ENCODE peak calls at places on chromosome 9, in six cellular contexts. W is lung, A is cardiac muscle cell, E is tibial nerve, Q is psoas muscle, O is GM12878. K is an unnamed sample. For H3K9me3 and H3K4me1, the result is how much of the 10 kb centered on the place peaks cover.

GRCh38 chr9:125312411-125312810 is 50.8 kb downstream of the GAPVD1 start:
- DNase-seq in W (no peak), A (no peak), E (no peak), Q (no peak), O (no peak), K (no peak)

GRCh38 chr9:121581775-121582600 is 69.4 kb upstream of the DAB2IP start:
- DNase-seq in W (no peak), A (no peak), E (no peak), Q (no peak), O (no peak), K (no peak)

GRCh38 chr9:123314617-123315016 is 41.4 kb upstream of the CRB2 start:
- DNase-seq in W (no peak), A (no peak), E (no peak), Q (no peak), O (no peak), K (no peak)

GRCh38 chr9:1869843-1870242 is 145.3 kb upstream of the SMARCA2 start:
- DNase-seq in W (peak), A (peak), E (no peak), Q (no peak), O (no peak), K (no peak)

GRCh38 chr9:90290716-90291485 is 351.7 kb downstream of the DIRAS2 start:
- DNase-seq in W (no peak), A (no peak), E (no peak), Q (no peak), O (no peak), K (no peak)

GRCh38 chr9:76415731-76416130 is 21.5 kb upstream of the RFK start:
- DNase-seq in W (no peak), A (no peak), E (no peak), Q (no peak), O (no peak), K (no peak)

GRCh38 chr9:109751253-109751652 is 28.7 kb upstream of the PALM2AKAP2 start:
- DNase-seq in W (no peak), A (no peak), E (no peak), Q (no peak), O (no peak), K (no peak)

GRCh38 chr9:75810063-75810462 is 80.4 kb upstream of the PCSK5 start:
- DNase-seq in W (no peak), A (no peak), E (no peak), Q (no peak), O (no peak), K (no peak)

GRCh38 chr9:131747352-131747751 is 7.5 kb upstream of the RAPGEF1 start:
- DNase-seq in W (no peak), A (peak), E (no peak), Q (no peak), O (no peak), K (no peak)

GRCh38 chr9:92724528-92725265 is 39.9 kb downstream of the BICD2 start:
- DNase-seq in W (peak), A (no peak), E (no peak), Q (no peak), O (no peak), K (no peak)

GRCh38 chr9:87447547-87448432 is 49.9 kb upstream of the DAPK1 start:
- DNase-seq in W (no peak), A (no peak), E (no peak), Q (no peak), O (no peak), K (no peak)

GRCh38 chr9:86546712-86547111 is 192.5 kb upstream of the TUT7 start:
- DNase-seq in W (no peak), A (no peak), E (no peak), Q (peak), O (no peak), K (no peak)

GRCh38 chr9:89022902-89023301 is 31.6 kb downstream of the S1PR3 start:
- DNase-seq in W (peak), A (peak), E (no peak), Q (no peak), O (no peak), K (peak)

GRCh38 chr9:80059979-80060378 is 488.2 kb downstream of the TLE4 start:
- DNase-seq in W (no peak), A (no peak), E (no peak), Q (no peak), O (no peak), K (no peak)

GRCh38 chr9:121390372-121390771 is 20.3 kb upstream of the STOM start:
- DNase-seq in W (no peak), A (no peak), E (no peak), Q (no peak), O (no peak), K (no peak)

GRCh38 chr9:124206391-124206790 is 51.4 kb upstream of the NEK6 start:
- DNase-seq in W (no peak), A (no peak), E (no peak), Q (no peak), O (no peak), K (no peak)

GRCh38 chr9:93452710-93453046 is 703 bp downstream of the FAM120AOS start:
- DNase-seq in W (no peak), A (peak), E (no peak), Q (no peak), O (no peak), K (no peak)

GRCh38 chr9:4725706-4726442 is 15.1 kb downstream of the AK3 start:
- DNase-seq in W (no peak), A (no peak), E (no peak), Q (no peak), O (no peak), K (no peak)

GRCh38 chr9:91991621-91992435 is 41.8 kb upstream of the ROR2 start:
- DNase-seq in W (no peak), A (no peak), E (no peak), Q (no peak), O (no peak), K (peak)

GRCh38 chr9:83154087-83154736 is 91.3 kb upstream of the RASEF start:
- DNase-seq in W (peak), A (no peak), E (no peak), Q (no peak), O (peak), K (no peak)

GRCh38 chr9:33498387-33498786 is 24.7 kb upstream of the NOL6 start:
- DNase-seq in W (no peak), A (no peak), E (no peak), Q (no peak), O (no peak), K (no peak)

GRCh38 chr9:3578786-3579185 is 53.0 kb upstream of the RFX3 start:
- DNase-seq in W (no peak), A (no peak), E (no peak), Q (no peak), O (no peak), K (no peak)

GRCh38 chr9:14153310-14153720 is 160.6 kb downstream of the NFIB start:
- DNase-seq in W (no peak), A (no peak), E (no peak), Q (no peak), O (no peak), K (no peak)

GRCh38 chr9:111937781-111938426 is 41.3 kb downstream of the UGCG start:
- DNase-seq in W (peak), A (no peak), E (no peak), Q (no peak), O (peak), K (no peak)

GRCh38 chr9:92140074-92140753 is 25.0 kb upstream of the SPTLC1 start:
- DNase-seq in W (peak), A (peak), E (peak), Q (peak), O (no peak), K (no peak)

GRCh38 chr9:85079374-85079773 is 409.8 kb downstream of the NTRK2 start:
- DNase-seq in W (no peak), A (no peak), E (no peak), Q (no peak), O (no peak), K (no peak)

GRCh38 chr9:100372648-100373047 is 19.9 kb upstream of the TEX10 start:
- DNase-seq in W (no peak), A (no peak), E (no peak), Q (no peak), O (no peak), K (no peak)
- H3K9me3 ChIP-seq in W (under half), A (under half), E (under half), Q (under half), O (under half), K (under half)

GRCh38 chr9:134349941-134350340 is 23.7 kb downstream of the RXRA start:
- DNase-seq in W (no peak), A (no peak), E (no peak), Q (no peak), O (no peak), K (no peak)
- H3K4me1 ChIP-seq in W (half or more), A (under half), E (half or more), Q (half or more), O (under half), K (half or more)

GRCh38 chr9:15295761-15296405 is 11.1 kb downstream of the TTC39B start:
- DNase-seq in W (no peak), A (no peak), E (no peak), Q (no peak), O (peak), K (no peak)
- H3K4me3 ChIP-seq in W (peak), A (no peak), E (peak), Q (peak), O (peak), K (peak)

DNA sequence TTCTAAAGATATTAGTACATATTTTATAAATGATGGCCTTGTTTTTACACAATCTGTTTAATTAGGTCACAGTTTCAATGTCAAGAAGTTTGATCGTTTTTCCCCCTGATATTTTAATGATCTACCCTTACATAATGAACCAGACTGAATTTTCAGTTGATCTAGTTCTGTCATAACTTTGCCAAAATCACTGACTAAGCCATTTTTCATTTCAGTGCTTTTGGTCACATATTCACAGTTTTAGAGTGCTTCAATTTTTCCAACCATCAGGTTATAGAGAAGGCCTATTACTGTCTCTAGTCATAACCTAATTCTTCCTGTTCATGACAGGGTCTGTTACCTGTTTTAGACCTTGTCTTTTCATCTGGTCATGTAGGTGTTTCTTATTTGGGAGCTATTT is 577.9 kb upstream of the PTPRD start:
- DNase-seq in W (no peak), A (no peak), E (no peak), Q (no peak), O (no peak), K (no peak)
- H3K9me3 ChIP-seq in W (under half), A (under half), E (under half), Q (under half), O (under half), K (under half)

GRCh38 chr9:136671646-136672430 is 9.1 kb downstream of the EGFL7 start:
- DNase-seq in W (no peak), A (peak), E (no peak), Q (no peak), O (no peak), K (no peak)
- H3K4me1 ChIP-seq in W (under half), A (under half), E (under half), Q (under half), O (under half), K (under half)

GRCh38 chr9:127838375-127839078 is 15.9 kb downstream of the ENG start:
- DNase-seq in W (peak), A (no peak), E (no peak), Q (peak), O (no peak), K (peak)

GRCh38 chr9:127835930-127836586 is 18.4 kb downstream of the ENG start:
- DNase-seq in W (no peak), A (peak), E (peak), Q (peak), O (no peak), K (no peak)

GRCh38 chr9:127832248-127832647 is 22.2 kb downstream of the ENG start:
- DNase-seq in W (no peak), A (no peak), E (no peak), Q (no peak), O (no peak), K (no peak)

GRCh38 chr9:127833555-127833954 is 20.9 kb downstream of the ENG start:
- DNase-seq in W (no peak), A (no peak), E (no peak), Q (no peak), O (no peak), K (no peak)

GRCh38 chr9:127837346-127837745 is 17.1 kb downstream of the ENG start:
- DNase-seq in W (no peak), A (peak), E (no peak), Q (no peak), O (no peak), K (no peak)
- H3K4me3 ChIP-seq in W (no peak), A (no peak), E (no peak), Q (no peak), O (no peak), K (no peak)